ENCODE peak calls at places on chromosomes 5 and 9, in eight cellular contexts. R is sigmoid colon; E is NB4; K is CD8-positive, alpha-beta T cell; G is AG04450; F is HL-60; N is AG10803; Q is mucosa of descending colon. O is an unnamed sample.

GRCh38 chr9:112012026-112012902 is 115.7 kb downstream of the UGCG start:
- DNase-seq in K (no peak), F (peak), E (peak), G (peak), R (peak), N (peak), Q (no peak), O (peak)

GRCh38 chr5:170475269-170476000 is 28.4 kb upstream of the KCNIP1 start:
- DNase-seq in K (no peak), R (no peak), N (no peak), Q (no peak), G (no peak), F (no peak), E (no peak), O (no peak)

GRCh38 chr9:78857371-78858225 is 560.7 kb downstream of the PSAT1 start:
- DNase-seq in Q (no peak), G (no peak), K (no peak), E (no peak), N (no peak), F (no peak), R (no peak), O (no peak)

GRCh38 chr9:115650768-115651167 is 502.8 kb upstream of the PAPPA start:
- DNase-seq in K (no peak), G (peak), F (no peak), N (peak), E (no peak), Q (no peak), R (no peak), O (peak)

GRCh38 chr5:91311697-91312501 is 71.2 kb downstream of the ARRDC3 start:
- DNase-seq in K (peak), N (peak), G (peak), E (peak), R (peak), Q (peak), F (peak), O (peak)

GRCh38 chr9:119398350-119398749 is 29.1 kb upstream of the BRINP1 start:
- DNase-seq in R (no peak), F (no peak), Q (no peak), G (no peak), E (no peak), K (no peak), N (no peak), O (no peak)

GRCh38 chr9:36725777-36726356 is 153.2 kb downstream of the MELK start:
- DNase-seq in F (no peak), R (no peak), K (no peak), Q (no peak), N (no peak), E (no peak), G (no peak), O (no peak)

GRCh38 chr9:92964981-92965758 is 17.8 kb downstream of the FGD3 start:
- DNase-seq in N (no peak), K (peak), Q (peak), R (no peak), F (peak), E (peak), G (no peak), O (no peak)

GRCh38 chr9:133916159-133916541 is 76.0 kb downstream of the VAV2 start:
- DNase-seq in F (no peak), R (no peak), Q (no peak), N (no peak), K (no peak), G (no peak), E (no peak), O (no peak)

GRCh38 chr5:66710557-66710956 is 114.4 kb downstream of the MAST4 start:
- DNase-seq in G (no peak), E (no peak), K (no peak), Q (no peak), N (peak), F (no peak), R (no peak), O (peak)

GRCh38 chr9:132451276-132451675 is 41.3 kb downstream of the CFAP77 start:
- DNase-seq in E (no peak), G (no peak), F (no peak), Q (no peak), N (no peak), R (no peak), K (no peak), O (no peak)

GRCh38 chr9:90095682-90096081 is 490.9 kb downstream of the GADD45G start:
- DNase-seq in K (no peak), N (no peak), G (no peak), R (no peak), F (no peak), E (peak), Q (no peak), O (no peak)

GRCh38 chr5:134175874-134176522 is 752 bp downstream of the SKP1 start:
- DNase-seq in E (peak), F (no peak), N (peak), G (no peak), K (no peak), Q (no peak), R (peak), O (peak)

GRCh38 chr5:85716344-85717202 is 901.2 kb upstream of the COX7C start:
- DNase-seq in F (no peak), R (no peak), G (no peak), N (no peak), Q (no peak), E (no peak), K (no peak), O (no peak)

GRCh38 chr5:131630208-131630962 is 4.6 kb downstream of the RAPGEF6 start:
- DNase-seq in N (no peak), E (no peak), Q (no peak), F (no peak), R (no peak), G (no peak), K (no peak), O (peak)

GRCh38 chr5:180352976-180353225 is 235 bp downstream of the GFPT2 start:
- DNase-seq in N (no peak), R (peak), Q (no peak), E (no peak), F (no peak), G (no peak), K (no peak), O (no peak)

GRCh38 chr9:35385042-35385441 is 104.9 kb upstream of the RUSC2 start:
- DNase-seq in E (no peak), K (no peak), N (peak), R (no peak), F (no peak), Q (no peak), G (peak), O (peak)

GRCh38 chr5:181190711-181191525 is 14.1 kb downstream of the TRIM7 start:
- DNase-seq in G (no peak), N (peak), Q (peak), R (peak), E (peak), K (peak), F (peak), O (peak)

GRCh38 chr5:180021900-180022299 is 49.7 kb downstream of the RNF130 start:
- DNase-seq in G (no peak), F (no peak), R (no peak), E (no peak), K (no peak), Q (no peak), N (no peak), O (no peak)

GRCh38 chr5:171421331-171422262 is 2.1 kb downstream of the FGF18 start:
- DNase-seq in F (no peak), E (no peak), Q (no peak), N (no peak), K (no peak), R (no peak), G (no peak), O (no peak)

GRCh38 chr5:129724647-129725046 is 23.2 kb upstream of the MINAR2 start:
- DNase-seq in E (no peak), R (no peak), K (no peak), Q (no peak), G (no peak), N (no peak), F (no peak), O (no peak)

GRCh38 chr5:155128786-155129512 is 115.4 kb downstream of the KIF4B start:
- DNase-seq in E (no peak), G (no peak), Q (no peak), F (no peak), N (no peak), K (no peak), R (no peak), O (no peak)

GRCh38 chr9:124381073-124381945 is 33.9 kb downstream of the PSMB7 start:
- DNase-seq in E (peak), N (peak), Q (no peak), K (no peak), F (peak), G (no peak), R (no peak), O (peak)

GRCh38 chr5:113246371-113246870 is 188.4 kb downstream of the TSSK1B start:
- DNase-seq in F (peak), N (peak), E (peak), Q (no peak), K (no peak), R (peak), G (no peak), O (peak)

GRCh38 chr5:5494489-5495402 is 72.3 kb downstream of the ICE1 start:
- DNase-seq in N (peak), F (peak), G (no peak), Q (peak), K (peak), R (peak), E (peak), O (peak)

GRCh38 chr9:100583019-100583802 is 5.3 kb downstream of the CAVIN4 start:
- DNase-seq in F (no peak), G (no peak), Q (no peak), E (no peak), N (peak), K (no peak), R (no peak), O (no peak)

GRCh38 chr5:1285883-1286291 is 9.0 kb downstream of the TERT start:
- DNase-seq in E (no peak), F (no peak), Q (no peak), N (no peak), K (no peak), G (no peak), R (no peak), O (no peak)

GRCh38 chr9:35791321-35791921 is at the start of gene NPR2:
- DNase-seq in Q (no peak), R (peak), G (no peak), E (no peak), F (no peak), N (peak), K (no peak), O (peak)

GRCh38 chr9:132036521-132036920 is 43.1 kb downstream of the MED27 start:
- DNase-seq in Q (no peak), N (no peak), G (no peak), K (no peak), E (no peak), R (no peak), F (no peak), O (no peak)

GRCh38 chr9:81526587-81526986 is 162.8 kb downstream of the TLE1 start:
- DNase-seq in E (no peak), N (peak), Q (no peak), F (no peak), G (peak), R (no peak), K (no peak), O (peak)

GRCh38 chr5:94082405-94082804 is 341.0 kb upstream of the POU5F2 start:
- DNase-seq in R (no peak), G (no peak), Q (no peak), F (no peak), K (no peak), N (no peak), E (no peak), O (no peak)

GRCh38 chr9:121878208-121878835 is 214.8 kb downstream of the TTLL11 start:
- DNase-seq in K (no peak), G (no peak), E (no peak), N (no peak), Q (no peak), R (no peak), F (no peak), O (no peak)

GRCh38 chr5:154520861-154521453 is 42.9 kb upstream of the HAND1 start:
- DNase-seq in Q (no peak), R (no peak), K (no peak), F (peak), E (peak), G (no peak), N (no peak), O (no peak)

GRCh38 chr5:170437621-170438375 is 48.6 kb upstream of the KCNMB1 start:
- DNase-seq in F (no peak), N (no peak), E (no peak), K (no peak), Q (no peak), G (no peak), R (no peak), O (no peak)

GRCh38 chr9:134406366-134407122 is 80.3 kb downstream of the RXRA start:
- DNase-seq in E (peak), Q (no peak), G (no peak), F (no peak), R (no peak), K (no peak), N (peak), O (peak)

GRCh38 chr5:177429248-177430045 is 3.0 kb downstream of the GRK6 start:
- DNase-seq in R (peak), G (no peak), E (peak), N (no peak), Q (peak), K (peak), F (peak), O (no peak)

GRCh38 chr5:137921931-137922330 is 32.7 kb downstream of the PKD2L2 start:
- DNase-seq in N (peak), F (no peak), E (no peak), R (no peak), Q (no peak), K (no peak), G (no peak), O (peak)

GRCh38 chr9:21516796-21517195 is 34.7 kb upstream of the IFNE start:
- DNase-seq in E (no peak), F (no peak), R (no peak), K (no peak), Q (no peak), N (no peak), G (no peak), O (no peak)

GRCh38 chr9:72979405-72980100 is 26.7 kb upstream of the ALDH1A1 start:
- DNase-seq in G (no peak), Q (no peak), R (no peak), N (no peak), F (no peak), E (no peak), K (no peak), O (no peak)

DNA sequence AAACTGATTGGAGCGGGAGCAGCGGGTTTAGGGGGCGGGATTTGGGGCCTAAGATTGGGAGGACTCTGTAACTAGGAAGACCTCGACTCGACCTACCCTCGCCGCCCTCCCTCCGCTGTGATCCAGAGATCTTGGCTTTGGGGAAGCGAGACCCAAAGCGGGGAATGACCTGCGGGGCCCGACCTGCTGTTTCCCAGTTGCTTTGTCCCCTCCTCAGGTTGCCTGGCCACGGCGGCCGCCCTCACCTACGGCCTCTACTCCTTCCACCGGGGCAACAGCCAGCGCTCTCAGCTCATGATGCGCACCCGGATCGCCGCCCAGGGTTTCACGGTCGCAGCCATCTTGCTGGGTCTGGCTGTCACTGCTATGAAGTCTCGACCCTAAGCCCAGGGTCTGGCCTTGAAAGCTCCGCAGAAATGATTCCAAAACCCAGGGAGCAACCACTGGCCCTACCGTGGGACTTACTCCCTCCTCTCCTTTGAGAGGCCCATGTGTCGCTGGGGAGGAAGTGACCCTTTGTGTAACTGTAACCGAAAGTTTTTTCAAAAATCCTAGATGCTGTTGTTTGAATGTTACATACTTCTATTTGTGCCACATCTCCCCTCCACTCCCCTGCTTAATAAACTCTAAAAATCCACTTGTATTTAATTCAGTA is 690 bp downstream of the HIGD2A start:
- DNase-seq in K (no peak), R (no peak), Q (no peak), F (no peak), N (no peak), G (no peak), E (no peak), O (no peak)
- TF ChIP-seq CTCF in K (no peak), R (no peak), Q (no peak), F (no peak), N (no peak), G (no peak), E (no peak), O (no peak)

GRCh38 chr9:109971226-109971625 is 191.2 kb downstream of the PALM2AKAP2 start:
- DNase-seq in K (no peak), Q (no peak), N (no peak), F (no peak), G (no peak), E (no peak), R (no peak), O (no peak)

GRCh38 chr9:109974918-109975276 is 194.9 kb downstream of the PALM2AKAP2 start:
- DNase-seq in G (no peak), E (no peak), K (no peak), N (no peak), R (no peak), F (no peak), Q (no peak), O (no peak)

GRCh38 chr9:109973336-109973735 is 193.3 kb downstream of the PALM2AKAP2 start:
- DNase-seq in E (no peak), F (no peak), G (no peak), Q (no peak), K (no peak), R (no peak), N (no peak), O (no peak)

GRCh38 chr9:109974143-109974917 is 194.3 kb downstream of the PALM2AKAP2 start:
- DNase-seq in G (no peak), R (no peak), N (no peak), E (no peak), F (no peak), Q (no peak), K (no peak), O (no peak)

DNA sequence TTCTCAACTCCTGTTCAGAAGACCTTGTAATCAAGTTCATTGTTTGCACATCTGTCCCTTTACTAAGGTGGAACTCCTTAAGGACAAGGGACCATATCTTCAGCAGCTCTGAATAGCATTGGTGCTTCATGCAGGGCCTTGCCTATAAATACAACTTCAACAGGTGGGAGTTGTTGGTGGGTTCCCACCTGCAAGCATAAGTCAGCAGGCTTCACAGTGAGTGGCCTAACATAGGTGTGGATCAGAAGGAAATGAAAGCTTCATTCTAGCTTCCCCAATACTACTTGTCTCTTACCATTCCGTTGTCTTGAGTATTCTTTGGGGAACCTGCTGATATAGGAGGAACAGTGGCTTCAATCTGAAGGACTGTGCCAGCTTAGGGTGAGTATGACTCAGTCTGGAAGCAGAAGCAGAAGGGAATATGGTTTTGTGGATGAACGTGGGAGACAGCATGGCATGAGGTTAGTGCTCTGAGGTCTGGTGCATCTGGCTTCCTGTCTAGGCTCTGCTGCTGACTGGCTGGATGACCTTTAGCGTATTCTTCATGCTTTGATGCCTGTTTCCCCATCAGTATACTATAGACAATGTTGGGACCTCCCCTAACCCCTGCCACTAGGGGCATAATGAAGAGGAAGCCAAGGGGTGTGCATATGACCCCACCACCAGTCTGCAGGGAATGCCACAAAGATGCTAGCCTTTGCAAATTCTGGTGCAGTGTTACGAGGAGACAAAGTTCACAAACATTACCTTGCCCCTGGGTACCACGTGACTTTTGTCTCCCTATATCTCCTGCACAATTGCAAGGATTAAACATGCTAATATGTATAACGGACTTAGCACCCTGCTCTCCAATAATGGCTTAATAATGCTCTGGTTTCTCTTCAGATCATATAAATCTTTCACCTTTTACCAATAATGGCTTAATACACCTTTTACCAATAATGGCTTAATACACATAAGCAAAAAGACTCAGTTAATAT is 192.3 kb downstream of the PALM2AKAP2 start:
- DNase-seq in G (no peak), F (peak), K (no peak), R (no peak), Q (no peak), E (peak), N (no peak), O (no peak)
- H3K4me3 ChIP-seq in G (no peak), F (no peak), K (no peak), R (no peak), Q (no peak), E (no peak), N (no peak), O (no peak)

DNA sequence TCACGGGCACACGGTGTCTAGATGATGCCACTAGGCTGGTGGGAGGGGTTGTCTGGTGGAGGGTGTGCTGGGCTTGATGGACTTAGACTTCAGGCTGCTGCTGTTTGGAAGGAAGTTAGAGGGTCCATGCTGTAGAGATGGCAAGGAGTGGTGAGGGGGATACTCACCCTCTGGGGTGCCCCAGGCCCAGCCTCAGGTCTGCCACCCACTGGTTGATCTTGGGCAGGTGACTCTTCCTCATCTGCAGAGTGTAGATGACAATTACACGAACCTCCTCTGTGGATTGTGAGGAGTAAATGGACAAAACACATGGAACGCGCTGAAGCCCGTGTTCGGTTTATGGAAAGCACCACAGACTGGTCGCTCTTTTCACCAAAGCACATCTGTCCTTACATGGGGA is 58.1 kb downstream of the ZNF618 start:
- DNase-seq in K (no peak), N (no peak), E (no peak), Q (no peak), G (no peak), R (no peak), F (no peak), O (no peak)
- TF ChIP-seq CTCF in K (no peak), N (no peak), E (no peak), Q (no peak), G (no peak), R (no peak), F (no peak), O (no peak)

DNA sequence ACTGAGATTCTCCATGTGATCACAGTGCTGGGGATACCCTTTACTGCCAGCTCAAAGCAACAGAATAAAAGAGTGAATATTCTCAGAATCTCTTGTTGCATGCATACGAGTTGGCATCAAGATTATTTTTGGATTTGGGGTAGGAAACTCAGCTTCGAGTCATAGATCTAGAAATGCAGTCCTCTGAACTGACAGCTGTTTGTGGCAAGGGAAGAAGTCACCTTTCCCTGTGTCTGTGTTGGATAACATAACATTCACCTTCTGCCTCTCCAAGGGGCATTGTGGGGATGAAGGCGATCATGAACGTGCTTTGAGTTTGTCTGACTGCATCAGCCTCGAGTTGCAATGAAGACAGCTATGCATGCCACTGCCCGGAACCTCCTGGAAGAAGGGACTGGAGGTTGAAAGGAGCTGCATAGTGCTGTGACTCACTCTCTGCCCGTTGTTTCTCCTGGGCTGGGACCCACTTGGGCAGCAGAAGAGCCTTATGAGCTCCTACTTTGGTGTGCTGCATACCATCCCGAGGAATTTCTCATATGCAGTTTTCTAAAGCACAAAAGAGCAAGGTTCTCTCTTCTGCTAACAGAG is 231.7 kb downstream of the ARHGAP26 start:
- DNase-seq in F (peak), E (peak), G (no peak), R (no peak), K (peak), N (peak), Q (no peak), O (peak)
- H3K4me3 ChIP-seq in F (no peak), E (peak), G (no peak), R (no peak), K (no peak), N (no peak), Q (no peak), O (no peak)

GRCh38 chr9:135974220-135974573 is 13.0 kb upstream of the UBAC1 start:
- DNase-seq in R (no peak), N (no peak), K (no peak), E (no peak), G (no peak), Q (no peak), F (no peak), O (no peak)
- TF ChIP-seq CTCF in R (no peak), N (no peak), K (no peak), E (peak), G (no peak), Q (no peak), F (no peak), O (no peak)

O was measured in fibroblast of villous mesenchyme.